ENCODE peak calls at places on chromosome 5, in ten cellular contexts. One of them, this sample, is unnamed.

GRCh38 chr5:168123853-168124528 is 167.5 kb upstream of the WWC1 start:
- DNase-seq in keratinocyte: no peak
- DNase-seq in aorta: no peak
- DNase-seq in uterus: no peak
- DNase-seq in upper lobe of right lung: no peak
- DNase-seq in H1: no peak
- DNase-seq in neural progenitor cell: no peak
- DNase-seq in PC-3: no peak
- DNase-seq in transverse colon: no peak
- DNase-seq in dorsolateral prefrontal cortex: no peak
- DNase-seq in this sample: no peak

GRCh38 chr5:142782976-142783539 is 12.9 kb downstream of the ARHGAP26 start:
- DNase-seq in dorsolateral prefrontal cortex: no peak
- DNase-seq in aorta: peak
- DNase-seq in uterus: peak
- DNase-seq in H1: no peak
- DNase-seq in keratinocyte: no peak
- DNase-seq in neural progenitor cell: no peak
- DNase-seq in upper lobe of right lung: no peak
- DNase-seq in PC-3: no peak
- DNase-seq in transverse colon: no peak
- DNase-seq in this sample: no peak

GRCh38 chr5:154937718-154938466 is at the start of gene GEMIN5:
- DNase-seq in aorta: peak
- DNase-seq in keratinocyte: peak
- DNase-seq in uterus: peak
- DNase-seq in H1: peak
- DNase-seq in transverse colon: peak
- DNase-seq in dorsolateral prefrontal cortex: peak
- DNase-seq in neural progenitor cell: peak
- DNase-seq in PC-3: peak
- DNase-seq in upper lobe of right lung: peak
- DNase-seq in this sample: peak

GRCh38 chr5:147558131-147558730 is 48.4 kb upstream of the DPYSL3 start:
- DNase-seq in H1: no peak
- DNase-seq in dorsolateral prefrontal cortex: no peak
- DNase-seq in keratinocyte: no peak
- DNase-seq in aorta: no peak
- DNase-seq in transverse colon: no peak
- DNase-seq in uterus: no peak
- DNase-seq in neural progenitor cell: no peak
- DNase-seq in upper lobe of right lung: no peak
- DNase-seq in PC-3: no peak
- DNase-seq in this sample: no peak

GRCh38 chr5:119583684-119584083 is 45.7 kb upstream of the FAM170A start:
- DNase-seq in uterus: no peak
- DNase-seq in transverse colon: no peak
- DNase-seq in aorta: no peak
- DNase-seq in upper lobe of right lung: no peak
- DNase-seq in keratinocyte: no peak
- DNase-seq in dorsolateral prefrontal cortex: no peak
- DNase-seq in H1: no peak
- DNase-seq in neural progenitor cell: no peak
- DNase-seq in PC-3: no peak
- DNase-seq in this sample: no peak

GRCh38 chr5:159189310-159189709 is 20.0 kb downstream of the RNF145 start:
- DNase-seq in upper lobe of right lung: no peak
- DNase-seq in transverse colon: no peak
- DNase-seq in uterus: no peak
- DNase-seq in dorsolateral prefrontal cortex: no peak
- DNase-seq in keratinocyte: no peak
- DNase-seq in PC-3: peak
- DNase-seq in neural progenitor cell: no peak
- DNase-seq in aorta: no peak
- DNase-seq in H1: no peak
- DNase-seq in this sample: no peak

GRCh38 chr5:159459132-159459627 is 128.9 kb upstream of the IL12B start:
- DNase-seq in uterus: no peak
- DNase-seq in upper lobe of right lung: no peak
- DNase-seq in transverse colon: no peak
- DNase-seq in keratinocyte: no peak
- DNase-seq in PC-3: no peak
- DNase-seq in H1: no peak
- DNase-seq in dorsolateral prefrontal cortex: no peak
- DNase-seq in neural progenitor cell: no peak
- DNase-seq in aorta: no peak
- DNase-seq in this sample: no peak

GRCh38 chr5:133754575-133755169 is 142.3 kb upstream of the FSTL4 start:
- DNase-seq in uterus: no peak
- DNase-seq in keratinocyte: no peak
- DNase-seq in dorsolateral prefrontal cortex: no peak
- DNase-seq in H1: peak
- DNase-seq in transverse colon: peak
- DNase-seq in upper lobe of right lung: no peak
- DNase-seq in aorta: no peak
- DNase-seq in neural progenitor cell: peak
- DNase-seq in PC-3: peak
- DNase-seq in this sample: no peak

GRCh38 chr5:87400305-87400899 is 12.3 kb downstream of the CCNH start:
- DNase-seq in keratinocyte: no peak
- DNase-seq in aorta: no peak
- DNase-seq in H1: no peak
- DNase-seq in uterus: no peak
- DNase-seq in dorsolateral prefrontal cortex: no peak
- DNase-seq in transverse colon: no peak
- DNase-seq in neural progenitor cell: peak
- DNase-seq in upper lobe of right lung: no peak
- DNase-seq in PC-3: peak
- DNase-seq in this sample: no peak

GRCh38 chr5:59766394-59766793 is 127.1 kb downstream of the PDE4D start:
- DNase-seq in uterus: peak
- DNase-seq in keratinocyte: no peak
- DNase-seq in neural progenitor cell: no peak
- DNase-seq in transverse colon: peak
- DNase-seq in PC-3: no peak
- DNase-seq in H1: no peak
- DNase-seq in upper lobe of right lung: no peak
- DNase-seq in aorta: peak
- DNase-seq in dorsolateral prefrontal cortex: peak
- DNase-seq in this sample: no peak

GRCh38 chr5:179289756-179290385 is 55.4 kb downstream of the ADAMTS2 start:
- DNase-seq in keratinocyte: no peak
- DNase-seq in transverse colon: no peak
- DNase-seq in aorta: peak
- DNase-seq in uterus: no peak
- DNase-seq in upper lobe of right lung: peak
- DNase-seq in PC-3: no peak
- DNase-seq in H1: no peak
- DNase-seq in dorsolateral prefrontal cortex: no peak
- DNase-seq in neural progenitor cell: no peak
- DNase-seq in this sample: no peak

GRCh38 chr5:24232929-24233328 is 411.8 kb downstream of the CDH10 start:
- DNase-seq in transverse colon: no peak
- DNase-seq in dorsolateral prefrontal cortex: no peak
- DNase-seq in upper lobe of right lung: no peak
- DNase-seq in neural progenitor cell: no peak
- DNase-seq in aorta: no peak
- DNase-seq in keratinocyte: no peak
- DNase-seq in H1: no peak
- DNase-seq in uterus: no peak
- DNase-seq in PC-3: peak
- DNase-seq in this sample: no peak

GRCh38 chr5:82406200-82406773 is 128.1 kb upstream of the RPS23 start:
- DNase-seq in keratinocyte: peak
- DNase-seq in neural progenitor cell: no peak
- DNase-seq in aorta: no peak
- DNase-seq in upper lobe of right lung: no peak
- DNase-seq in PC-3: peak
- DNase-seq in transverse colon: no peak
- DNase-seq in H1: no peak
- DNase-seq in dorsolateral prefrontal cortex: no peak
- DNase-seq in uterus: peak
- DNase-seq in this sample: no peak

GRCh38 chr5:52708463-52708862 is 79.3 kb upstream of the ITGA1 start:
- DNase-seq in keratinocyte: no peak
- DNase-seq in H1: no peak
- DNase-seq in upper lobe of right lung: no peak
- DNase-seq in aorta: no peak
- DNase-seq in dorsolateral prefrontal cortex: no peak
- DNase-seq in uterus: no peak
- DNase-seq in PC-3: no peak
- DNase-seq in transverse colon: no peak
- DNase-seq in neural progenitor cell: no peak
- DNase-seq in this sample: no peak

GRCh38 chr5:165232187-165232586 is 1726.8 kb downstream of the MAT2B start:
- DNase-seq in H1: no peak
- DNase-seq in dorsolateral prefrontal cortex: no peak
- DNase-seq in aorta: no peak
- DNase-seq in PC-3: no peak
- DNase-seq in transverse colon: no peak
- DNase-seq in uterus: no peak
- DNase-seq in upper lobe of right lung: no peak
- DNase-seq in keratinocyte: no peak
- DNase-seq in neural progenitor cell: no peak
- DNase-seq in this sample: no peak
- H3K27ac ChIP-seq in H1: peak
- H3K27ac ChIP-seq in dorsolateral prefrontal cortex: no peak
- H3K27ac ChIP-seq in aorta: no peak
- H3K27ac ChIP-seq in PC-3: peak
- H3K27ac ChIP-seq in transverse colon: no peak
- H3K27ac ChIP-seq in uterus: no peak
- H3K27ac ChIP-seq in upper lobe of right lung: no peak
- H3K27ac ChIP-seq in keratinocyte: no peak
- H3K27ac ChIP-seq in neural progenitor cell: no peak
- H3K27ac ChIP-seq in this sample: no peak

DNA sequence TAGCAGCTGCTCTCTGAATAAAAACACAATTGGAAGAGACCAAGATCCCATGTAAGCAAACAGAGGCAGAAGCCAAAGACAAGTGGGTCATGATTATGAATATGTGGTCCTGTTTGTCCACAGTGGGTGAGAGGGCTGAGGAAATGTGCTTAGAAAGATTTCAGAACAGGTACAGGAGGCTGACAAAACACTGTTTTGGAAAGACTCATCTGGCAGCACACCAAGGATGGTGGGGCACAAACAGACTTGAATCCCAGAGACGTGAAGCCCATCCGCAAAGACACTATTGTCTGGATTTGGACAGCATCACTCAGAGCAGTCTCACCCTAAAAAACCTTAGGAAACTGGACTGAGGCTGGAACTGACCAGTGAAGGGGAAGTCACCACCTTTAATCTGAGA is 85.0 kb downstream of the ADRB2 start:
- DNase-seq in uterus: no peak
- DNase-seq in upper lobe of right lung: no peak
- DNase-seq in aorta: no peak
- DNase-seq in transverse colon: no peak
- DNase-seq in H1: no peak
- DNase-seq in PC-3: peak
- DNase-seq in dorsolateral prefrontal cortex: no peak
- DNase-seq in keratinocyte: no peak
- DNase-seq in neural progenitor cell: no peak
- DNase-seq in this sample: no peak
- H3K27ac ChIP-seq in uterus: no peak
- H3K27ac ChIP-seq in upper lobe of right lung: peak
- H3K27ac ChIP-seq in aorta: no peak
- H3K27ac ChIP-seq in transverse colon: no peak
- H3K27ac ChIP-seq in H1: no peak
- H3K27ac ChIP-seq in PC-3: peak
- H3K27ac ChIP-seq in dorsolateral prefrontal cortex: no peak
- H3K27ac ChIP-seq in keratinocyte: peak
- H3K27ac ChIP-seq in neural progenitor cell: no peak
- H3K27ac ChIP-seq in this sample: no peak

GRCh38 chr5:55667938-55668337 is 44.2 kb downstream of the SLC38A9 start:
- DNase-seq in neural progenitor cell: no peak
- DNase-seq in upper lobe of right lung: no peak
- DNase-seq in transverse colon: no peak
- DNase-seq in H1: no peak
- DNase-seq in uterus: no peak
- DNase-seq in PC-3: no peak
- DNase-seq in keratinocyte: no peak
- DNase-seq in dorsolateral prefrontal cortex: no peak
- DNase-seq in aorta: no peak
- DNase-seq in this sample: no peak
- H3K27ac ChIP-seq in neural progenitor cell: no peak
- H3K27ac ChIP-seq in upper lobe of right lung: no peak
- H3K27ac ChIP-seq in transverse colon: peak
- H3K27ac ChIP-seq in H1: no peak
- H3K27ac ChIP-seq in uterus: peak
- H3K27ac ChIP-seq in PC-3: no peak
- H3K27ac ChIP-seq in keratinocyte: peak
- H3K27ac ChIP-seq in dorsolateral prefrontal cortex: no peak
- H3K27ac ChIP-seq in aorta: peak
- H3K27ac ChIP-seq in this sample: no peak

GRCh38 chr5:34585601-34586104 is 70.5 kb upstream of the RAI14 start:
- DNase-seq in upper lobe of right lung: no peak
- DNase-seq in PC-3: peak
- DNase-seq in keratinocyte: no peak
- DNase-seq in aorta: no peak
- DNase-seq in transverse colon: no peak
- DNase-seq in dorsolateral prefrontal cortex: no peak
- DNase-seq in uterus: no peak
- DNase-seq in H1: no peak
- DNase-seq in neural progenitor cell: no peak
- DNase-seq in this sample: no peak
- H3K27ac ChIP-seq in upper lobe of right lung: peak
- H3K27ac ChIP-seq in PC-3: peak
- H3K27ac ChIP-seq in keratinocyte: peak
- H3K27ac ChIP-seq in aorta: no peak
- H3K27ac ChIP-seq in transverse colon: no peak
- H3K27ac ChIP-seq in dorsolateral prefrontal cortex: no peak
- H3K27ac ChIP-seq in uterus: peak
- H3K27ac ChIP-seq in H1: no peak
- H3K27ac ChIP-seq in neural progenitor cell: no peak
- H3K27ac ChIP-seq in this sample: no peak

GRCh38 chr5:37770791-37771190 is 69.0 kb downstream of the GDNF start:
- DNase-seq in dorsolateral prefrontal cortex: no peak
- DNase-seq in H1: no peak
- DNase-seq in upper lobe of right lung: no peak
- DNase-seq in keratinocyte: no peak
- DNase-seq in neural progenitor cell: no peak
- DNase-seq in transverse colon: no peak
- DNase-seq in uterus: no peak
- DNase-seq in aorta: no peak
- DNase-seq in PC-3: peak
- DNase-seq in this sample: no peak
- H3K27ac ChIP-seq in dorsolateral prefrontal cortex: no peak
- H3K27ac ChIP-seq in H1: no peak
- H3K27ac ChIP-seq in upper lobe of right lung: no peak
- H3K27ac ChIP-seq in keratinocyte: peak
- H3K27ac ChIP-seq in neural progenitor cell: no peak
- H3K27ac ChIP-seq in transverse colon: peak
- H3K27ac ChIP-seq in uterus: no peak
- H3K27ac ChIP-seq in aorta: no peak
- H3K27ac ChIP-seq in PC-3: peak
- H3K27ac ChIP-seq in this sample: no peak

GRCh38 chr5:95856501-95856981 is 34.0 kb upstream of the GLRX start:
- DNase-seq in keratinocyte: no peak
- DNase-seq in dorsolateral prefrontal cortex: no peak
- DNase-seq in H1: no peak
- DNase-seq in transverse colon: no peak
- DNase-seq in PC-3: no peak
- DNase-seq in uterus: no peak
- DNase-seq in upper lobe of right lung: no peak
- DNase-seq in neural progenitor cell: peak
- DNase-seq in aorta: no peak
- DNase-seq in this sample: peak
- H3K27ac ChIP-seq in keratinocyte: no peak
- H3K27ac ChIP-seq in dorsolateral prefrontal cortex: peak
- H3K27ac ChIP-seq in H1: no peak
- H3K27ac ChIP-seq in transverse colon: peak
- H3K27ac ChIP-seq in PC-3: no peak
- H3K27ac ChIP-seq in uterus: peak
- H3K27ac ChIP-seq in upper lobe of right lung: peak
- H3K27ac ChIP-seq in neural progenitor cell: no peak
- H3K27ac ChIP-seq in aorta: peak
- H3K27ac ChIP-seq in this sample: peak

This sample was measured in substantia nigra.